ENCODE peak calls at places on chromosome 14, in five cellular contexts. I, M, Q, T and F are unnamed samples.

GRCh38 chr14:99698642-99699041 is 14.5 kb downstream of the CYP46A1 start:
- DNase-seq in Q (no peak), I (no peak), M (no peak), T (peak), F (no peak)

GRCh38 chr14:69059658-69060648 is 80.9 kb upstream of the ACTN1 start:
- DNase-seq in I (no peak), T (peak), Q (no peak), M (no peak), F (no peak)

GRCh38 chr14:91996951-91997371 is 42.9 kb downstream of the TRIP11 start:
- DNase-seq in Q (no peak), M (no peak), I (no peak), T (peak), F (no peak)

GRCh38 chr14:37622231-37622923 is 26.9 kb downstream of the TTC6 start:
- DNase-seq in I (no peak), T (peak), M (no peak), Q (no peak), F (no peak)

GRCh38 chr14:43877351-43877900 is 629.7 kb downstream of the FSCB start:
- DNase-seq in T (no peak), M (no peak), Q (no peak), I (no peak), F (no peak)

GRCh38 chr14:23052182-23052623 is 5.1 kb downstream of the CDH24 start:
- DNase-seq in T (no peak), M (no peak), I (no peak), Q (no peak), F (no peak)

GRCh38 chr14:86462193-86462592 is 932.2 kb downstream of the FLRT2 start:
- DNase-seq in M (no peak), Q (no peak), T (peak), I (no peak), F (no peak)

GRCh38 chr14:104843006-104843405 is 22.1 kb upstream of the CEP170B start:
- DNase-seq in I (no peak), M (no peak), T (no peak), Q (no peak), F (no peak)

GRCh38 chr14:67533754-67534085 is 630 bp downstream of the PLEKHH1 start:
- DNase-seq in T (no peak), Q (no peak), I (no peak), M (no peak), F (no peak)

GRCh38 chr14:22112004-22112403 is 438.4 kb upstream of the OR4E1 start:
- DNase-seq in M (peak), I (no peak), Q (no peak), T (no peak), F (no peak)

GRCh38 chr14:72476657-72477499 is 417.0 kb downstream of the DPF3 start:
- DNase-seq in T (peak), I (no peak), Q (no peak), M (peak), F (no peak)